ENCODE peak calls at places on chromosomes 6 and 20, in ten cellular contexts. L is NCI-H2081, J is NCI-H2029, B is ACHN, R is NCI-H187 treated with DMSO at 0.1 percent for 48 hours, E is LoVo, H is heart left ventricle, I is cerebellar cortex, N is NCI-H2107, U is putamen. D is an unnamed sample.

GRCh38 chr6:128098000-128098581 is 197.2 kb upstream of the THEMIS start:
- DNase-seq in L (no peak), J (no peak), B (no peak), R (no peak), E (no peak), H (no peak), I (no peak), N (no peak), U (peak), D (no peak)

GRCh38 chr6:17486680-17487079 is 93.3 kb downstream of the CAP2 start:
- DNase-seq in L (no peak), J (no peak), B (no peak), R (no peak), E (no peak), H (no peak), I (no peak), N (no peak), U (no peak), D (no peak)

GRCh38 chr6:285030-285771 is 7.1 kb upstream of the DUSP22 start:
- DNase-seq in L (no peak), J (no peak), B (no peak), R (no peak), E (no peak), H (no peak), I (no peak), N (no peak), U (no peak), D (no peak)

GRCh38 chr20:23445596-23446217 is 6.2 kb downstream of the CSTL1 start:
- DNase-seq in L (no peak), J (no peak), B (peak), R (no peak), E (no peak), H (no peak), I (no peak), N (no peak), U (no peak), D (no peak)

GRCh38 chr6:57207141-57207540 is 15.0 kb downstream of the RAB23 start:
- DNase-seq in L (no peak), J (no peak), B (no peak), R (no peak), E (no peak), H (no peak), I (peak), N (no peak), U (no peak), D (no peak)

GRCh38 chr6:7137335-7138106 is 29.8 kb downstream of the RREB1 start:
- DNase-seq in L (no peak), J (peak), B (peak), R (no peak), E (no peak), H (peak), I (peak), N (no peak), U (no peak), D (no peak)

GRCh38 chr20:59784365-59785117 is 148.9 kb downstream of the SYCP2 start:
- DNase-seq in L (no peak), J (no peak), B (no peak), R (no peak), E (no peak), H (no peak), I (peak), N (no peak), U (no peak), D (no peak)

GRCh38 chr6:79421707-79422484 is 115.3 kb downstream of the LCA5 start:
- DNase-seq in L (peak), J (peak), B (peak), R (peak), E (no peak), H (no peak), I (peak), N (peak), U (peak), D (peak)

GRCh38 chr6:11439908-11440307 is 97.6 kb upstream of the TMEM170B start:
- DNase-seq in L (no peak), J (no peak), B (no peak), R (no peak), E (no peak), H (no peak), I (no peak), N (no peak), U (no peak), D (no peak)

GRCh38 chr6:71289039-71289801 is 609 bp downstream of the OGFRL1 start:
- DNase-seq in L (peak), J (no peak), B (peak), R (no peak), E (no peak), H (peak), I (peak), N (no peak), U (peak), D (peak)

GRCh38 chr6:23526519-23526918 is 599.5 kb upstream of the NRSN1 start:
- DNase-seq in L (no peak), J (no peak), B (no peak), R (no peak), E (no peak), H (no peak), I (no peak), N (no peak), U (no peak), D (no peak)

GRCh38 chr6:158022749-158023596 is 41.3 kb downstream of the SYNJ2 start:
- DNase-seq in L (no peak), J (no peak), B (no peak), R (no peak), E (no peak), H (peak), I (no peak), N (no peak), U (no peak), D (no peak)

GRCh38 chr6:139124887-139125672 is 9.8 kb upstream of the HECA start:
- DNase-seq in L (no peak), J (no peak), B (peak), R (no peak), E (peak), H (peak), I (no peak), N (peak), U (no peak), D (no peak)

GRCh38 chr20:63309261-63310071 is 16.5 kb downstream of the COL20A1 start:
- DNase-seq in L (no peak), J (no peak), B (peak), R (no peak), E (peak), H (peak), I (peak), N (peak), U (no peak), D (peak)

GRCh38 chr20:31595654-31596411 is 9.3 kb upstream of the ID1 start:
- DNase-seq in L (no peak), J (peak), B (no peak), R (no peak), E (no peak), H (peak), I (peak), N (no peak), U (no peak), D (no peak)

GRCh38 chr6:121666809-121667208 is 231.4 kb downstream of the GJA1 start:
- DNase-seq in L (no peak), J (no peak), B (peak), R (no peak), E (peak), H (no peak), I (peak), N (no peak), U (no peak), D (no peak)

GRCh38 chr6:38567436-38567835 is 72.3 kb downstream of the BTBD9 start:
- DNase-seq in L (peak), J (peak), B (peak), R (no peak), E (peak), H (peak), I (peak), N (no peak), U (no peak), D (peak)

GRCh38 chr6:150263765-150264415 is 104.9 kb upstream of the IYD start:
- DNase-seq in L (no peak), J (no peak), B (no peak), R (no peak), E (no peak), H (no peak), I (no peak), N (no peak), U (no peak), D (no peak)

GRCh38 chr20:32898721-32899120 is 40.0 kb downstream of the EFCAB8 start:
- DNase-seq in L (no peak), J (no peak), B (no peak), R (no peak), E (no peak), H (no peak), I (no peak), N (no peak), U (no peak), D (no peak)

GRCh38 chr20:54056762-54057639 is 13.4 kb downstream of the BCAS1 start:
- DNase-seq in L (no peak), J (no peak), B (peak), R (no peak), E (no peak), H (no peak), I (no peak), N (no peak), U (no peak), D (no peak)

GRCh38 chr20:19672498-19672897 is 85.6 kb upstream of the RIN2 start:
- DNase-seq in L (no peak), J (no peak), B (no peak), R (no peak), E (no peak), H (no peak), I (no peak), N (no peak), U (no peak), D (no peak)

GRCh38 chr6:35359744-35360348 is 17.5 kb downstream of the PPARD start:
- DNase-seq in L (no peak), J (no peak), B (peak), R (no peak), E (no peak), H (peak), I (peak), N (no peak), U (peak), D (peak)

GRCh38 chr6:41156001-41156400 is 1.9 kb upstream of the TREML1 start:
- DNase-seq in L (no peak), J (no peak), B (no peak), R (no peak), E (no peak), H (no peak), I (no peak), N (no peak), U (no peak), D (no peak)

GRCh38 chr20:43901296-43901695 is 13.4 kb upstream of the TOX2 start:
- DNase-seq in L (no peak), J (no peak), B (no peak), R (no peak), E (no peak), H (no peak), I (no peak), N (no peak), U (no peak), D (no peak)

GRCh38 chr20:4814696-4815252 is 93.1 kb downstream of the PRND start:
- DNase-seq in L (no peak), J (no peak), B (no peak), R (no peak), E (no peak), H (no peak), I (no peak), N (no peak), U (no peak), D (no peak)

GRCh38 chr20:5432030-5432429 is 115.3 kb upstream of the PROKR2 start:
- DNase-seq in L (no peak), J (no peak), B (no peak), R (no peak), E (no peak), H (no peak), I (no peak), N (no peak), U (no peak), D (no peak)